ENCODE peak calls at places on chromosomes 12 and 14, in five cellular contexts. One of them, this sample, is unnamed.

GRCh38 chr12:129558036-129558435 is 345.8 kb downstream of the TMEM132D start:
- DNase-seq in cardiac muscle cell: no peak
- DNase-seq in mesothelial cell of epicardium: no peak
- DNase-seq in uterus: no peak
- DNase-seq in kidney: no peak
- DNase-seq in this sample: no peak

GRCh38 chr12:51873251-51873994 is 14.5 kb upstream of the ANKRD33 start:
- DNase-seq in cardiac muscle cell: no peak
- DNase-seq in mesothelial cell of epicardium: no peak
- DNase-seq in uterus: no peak
- DNase-seq in kidney: peak; percentile 49
- DNase-seq in this sample: peak; percentile 17

GRCh38 chr14:91281346-91281745 is 36.8 kb upstream of the GPR68 start:
- DNase-seq in cardiac muscle cell: no peak
- DNase-seq in mesothelial cell of epicardium: no peak
- DNase-seq in uterus: no peak
- DNase-seq in kidney: no peak
- DNase-seq in this sample: no peak

GRCh38 chr12:18677189-18677588 is 60.6 kb downstream of the PLCZ1 start:
- DNase-seq in cardiac muscle cell: no peak
- DNase-seq in mesothelial cell of epicardium: no peak
- DNase-seq in uterus: no peak
- DNase-seq in kidney: no peak
- DNase-seq in this sample: no peak

GRCh38 chr14:103260629-103261124 is 73.4 kb upstream of the EIF5 start:
- DNase-seq in cardiac muscle cell: no peak
- DNase-seq in mesothelial cell of epicardium: peak; percentile 47
- DNase-seq in uterus: peak; percentile 58
- DNase-seq in kidney: peak; percentile 82
- DNase-seq in this sample: no peak

GRCh38 chr12:12365931-12366431 is 9.1 kb downstream of the BORCS5 start:
- DNase-seq in cardiac muscle cell: no peak
- DNase-seq in mesothelial cell of epicardium: no peak
- DNase-seq in uterus: no peak
- DNase-seq in kidney: no peak
- DNase-seq in this sample: no peak

GRCh38 chr12:91133871-91134270 is 22.6 kb upstream of the LUM start:
- DNase-seq in cardiac muscle cell: no peak
- DNase-seq in mesothelial cell of epicardium: no peak
- DNase-seq in uterus: no peak
- DNase-seq in kidney: no peak
- DNase-seq in this sample: no peak

GRCh38 chr12:130717752-130718151 is 1.7 kb upstream of the RIMBP2 start:
- DNase-seq in cardiac muscle cell: no peak
- DNase-seq in mesothelial cell of epicardium: no peak
- DNase-seq in uterus: no peak
- DNase-seq in kidney: no peak
- DNase-seq in this sample: no peak

GRCh38 chr12:120006248-120006975 is 17.4 kb downstream of the BICDL1 start:
- DNase-seq in cardiac muscle cell: no peak
- DNase-seq in mesothelial cell of epicardium: no peak
- DNase-seq in uterus: no peak
- DNase-seq in kidney: no peak
- DNase-seq in this sample: no peak

GRCh38 chr12:65878540-65878939 is 54.3 kb downstream of the HMGA2 start:
- DNase-seq in cardiac muscle cell: no peak
- DNase-seq in mesothelial cell of epicardium: no peak
- DNase-seq in uterus: no peak
- DNase-seq in kidney: no peak
- DNase-seq in this sample: no peak

GRCh38 chr14:105074601-105075053 is 9.4 kb upstream of the GPR132 start:
- DNase-seq in cardiac muscle cell: no peak
- DNase-seq in mesothelial cell of epicardium: no peak
- DNase-seq in uterus: no peak
- DNase-seq in kidney: peak; percentile 70
- DNase-seq in this sample: no peak

GRCh38 chr14:99201351-99202073 is 70.5 kb downstream of the BCL11B start:
- DNase-seq in cardiac muscle cell: no peak
- DNase-seq in mesothelial cell of epicardium: no peak
- DNase-seq in uterus: no peak
- DNase-seq in kidney: no peak
- DNase-seq in this sample: no peak

DNA sequence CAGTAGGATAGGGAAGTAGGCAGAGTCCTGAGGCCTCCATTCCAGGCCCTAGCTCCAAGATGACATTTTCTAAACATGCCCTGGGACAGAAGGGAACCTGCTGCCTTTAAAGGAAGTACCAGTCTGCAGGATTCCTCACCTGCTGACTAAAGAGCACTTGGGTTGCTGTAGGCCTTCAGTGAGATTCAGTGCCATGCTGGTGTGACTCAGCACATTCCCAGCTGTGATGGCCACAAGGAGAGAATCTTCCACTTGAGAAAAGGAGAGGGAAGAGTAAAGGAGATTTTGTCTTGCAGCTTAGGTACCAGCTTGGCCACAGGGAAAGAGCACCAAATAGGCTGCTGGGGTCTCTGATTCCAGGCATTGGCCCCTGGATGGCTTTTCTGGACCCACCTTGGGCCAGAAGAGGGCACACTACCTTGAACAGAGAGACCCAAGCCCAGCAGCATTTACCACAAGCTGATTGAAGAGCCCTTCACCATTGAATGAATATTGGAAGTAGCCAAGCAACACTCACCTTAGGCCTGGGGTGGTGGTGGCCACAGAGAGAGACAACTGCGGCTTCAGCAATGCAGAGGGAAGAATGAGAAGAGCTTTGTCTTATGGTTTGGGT is 498.3 kb downstream of the KCNH5 start:
- DNase-seq in cardiac muscle cell: no peak
- DNase-seq in mesothelial cell of epicardium: no peak
- DNase-seq in uterus: no peak
- DNase-seq in kidney: no peak
- DNase-seq in this sample: no peak
- TF ChIP-seq CTCF in cardiac muscle cell: no peak
- TF ChIP-seq CTCF in mesothelial cell of epicardium: no peak
- TF ChIP-seq CTCF in uterus: no peak
- TF ChIP-seq CTCF in kidney: no peak
- TF ChIP-seq CTCF in this sample: no peak

DNA sequence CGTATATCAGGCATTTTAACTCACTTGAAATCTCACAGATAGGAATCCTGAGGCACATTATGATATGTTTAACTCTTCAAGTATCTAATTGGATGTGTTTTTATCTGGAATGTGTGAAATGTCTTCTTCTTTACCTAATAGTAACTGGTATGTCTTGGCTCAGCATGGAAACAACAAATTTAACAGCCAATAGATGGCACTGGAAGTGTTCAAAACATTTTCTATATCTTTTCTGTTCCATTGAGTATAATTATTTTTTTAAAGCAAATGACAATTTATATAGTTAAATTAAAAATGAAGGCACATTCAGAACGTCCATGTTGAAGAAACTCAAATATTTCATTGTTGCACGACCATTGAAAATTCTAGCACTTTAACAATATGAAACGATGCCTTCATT is 164.6 kb upstream of the SLC16A7 start:
- DNase-seq in cardiac muscle cell: no peak
- DNase-seq in mesothelial cell of epicardium: no peak
- DNase-seq in uterus: no peak
- DNase-seq in kidney: no peak
- DNase-seq in this sample: no peak
- TF ChIP-seq CTCF in cardiac muscle cell: peak; percentile 25
- TF ChIP-seq CTCF in mesothelial cell of epicardium: no peak
- TF ChIP-seq CTCF in uterus: no peak
- TF ChIP-seq CTCF in kidney: no peak
- TF ChIP-seq CTCF in this sample: no peak

GRCh38 chr14:50985124-50985815 is 41.0 kb upstream of the PYGL start:
- DNase-seq in cardiac muscle cell: no peak
- DNase-seq in mesothelial cell of epicardium: no peak
- DNase-seq in uterus: no peak
- DNase-seq in kidney: no peak
- DNase-seq in this sample: no peak
- TF ChIP-seq CTCF in cardiac muscle cell: no peak
- TF ChIP-seq CTCF in mesothelial cell of epicardium: no peak
- TF ChIP-seq CTCF in uterus: no peak
- TF ChIP-seq CTCF in kidney: no peak
- TF ChIP-seq CTCF in this sample: no peak

GRCh38 chr14:69096766-69097475 is 56.0 kb downstream of the DCAF5 start:
- DNase-seq in cardiac muscle cell: no peak
- DNase-seq in mesothelial cell of epicardium: no peak
- DNase-seq in uterus: no peak
- DNase-seq in kidney: no peak
- DNase-seq in this sample: no peak

GRCh38 chr14:69105326-69105725 is 47.6 kb downstream of the DCAF5 start:
- DNase-seq in cardiac muscle cell: no peak
- DNase-seq in mesothelial cell of epicardium: no peak
- DNase-seq in uterus: no peak
- DNase-seq in kidney: no peak
- DNase-seq in this sample: no peak

GRCh38 chr14:69106451-69106850 is 46.5 kb downstream of the DCAF5 start:
- DNase-seq in cardiac muscle cell: no peak
- DNase-seq in mesothelial cell of epicardium: no peak
- DNase-seq in uterus: no peak
- DNase-seq in kidney: no peak
- DNase-seq in this sample: no peak

GRCh38 chr14:69097974-69098373 is 54.9 kb downstream of the DCAF5 start:
- DNase-seq in cardiac muscle cell: no peak
- DNase-seq in mesothelial cell of epicardium: no peak
- DNase-seq in uterus: no peak
- DNase-seq in kidney: no peak
- DNase-seq in this sample: no peak

GRCh38 chr14:69101331-69101826 is 51.5 kb downstream of the DCAF5 start:
- DNase-seq in cardiac muscle cell: no peak
- DNase-seq in mesothelial cell of epicardium: no peak
- DNase-seq in uterus: peak; percentile 59
- DNase-seq in kidney: no peak
- DNase-seq in this sample: no peak
- TF ChIP-seq CTCF in cardiac muscle cell: peak; percentile 83
- TF ChIP-seq CTCF in mesothelial cell of epicardium: no peak
- TF ChIP-seq CTCF in uterus: peak; percentile 68
- TF ChIP-seq CTCF in kidney: peak; percentile 40
- TF ChIP-seq CTCF in this sample: peak; percentile 34

GRCh38 chr12:48281811-48282210 is 68.9 kb downstream of the ZNF641 start:
- DNase-seq in cardiac muscle cell: no peak
- DNase-seq in mesothelial cell of epicardium: no peak
- DNase-seq in uterus: no peak
- DNase-seq in kidney: no peak
- DNase-seq in this sample: no peak

GRCh38 chr12:48291511-48291910 is 59.2 kb downstream of the ZNF641 start:
- DNase-seq in cardiac muscle cell: no peak
- DNase-seq in mesothelial cell of epicardium: no peak
- DNase-seq in uterus: no peak
- DNase-seq in kidney: no peak
- DNase-seq in this sample: no peak

GRCh38 chr12:48285751-48286650 is 64.7 kb downstream of the ZNF641 start:
- DNase-seq in cardiac muscle cell: no peak
- DNase-seq in mesothelial cell of epicardium: no peak
- DNase-seq in uterus: no peak
- DNase-seq in kidney: no peak
- DNase-seq in this sample: no peak

GRCh38 chr12:48288387-48289268 is 62.1 kb downstream of the ZNF641 start:
- DNase-seq in cardiac muscle cell: no peak
- DNase-seq in mesothelial cell of epicardium: no peak
- DNase-seq in uterus: no peak
- DNase-seq in kidney: no peak
- DNase-seq in this sample: no peak

DNA sequence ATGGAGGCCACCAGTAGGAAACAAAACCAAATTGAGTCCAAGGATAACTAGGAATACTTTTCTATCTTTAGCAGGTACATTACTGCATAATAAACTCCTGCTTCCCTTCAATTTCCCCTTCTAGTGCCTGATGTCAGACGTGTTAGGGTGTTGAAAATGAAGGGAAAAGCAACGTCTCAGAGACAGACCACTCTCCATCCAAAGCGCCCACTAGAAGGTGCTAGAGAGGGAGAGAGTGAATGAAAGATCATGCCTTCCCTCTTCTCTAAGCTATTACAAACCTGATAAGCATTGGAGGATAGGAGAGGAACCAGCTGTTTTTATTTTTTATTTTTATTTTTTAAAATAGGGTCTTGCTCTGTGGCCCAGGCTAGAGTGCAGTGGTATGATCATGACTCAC is 64.1 kb downstream of the ZNF641 start:
- DNase-seq in cardiac muscle cell: peak; percentile 2
- DNase-seq in mesothelial cell of epicardium: no peak
- DNase-seq in uterus: no peak
- DNase-seq in kidney: no peak
- DNase-seq in this sample: no peak
- TF ChIP-seq CTCF in cardiac muscle cell: peak; percentile 60
- TF ChIP-seq CTCF in mesothelial cell of epicardium: no peak
- TF ChIP-seq CTCF in uterus: no peak
- TF ChIP-seq CTCF in kidney: peak; percentile 28
- TF ChIP-seq CTCF in this sample: no peak

DNA sequence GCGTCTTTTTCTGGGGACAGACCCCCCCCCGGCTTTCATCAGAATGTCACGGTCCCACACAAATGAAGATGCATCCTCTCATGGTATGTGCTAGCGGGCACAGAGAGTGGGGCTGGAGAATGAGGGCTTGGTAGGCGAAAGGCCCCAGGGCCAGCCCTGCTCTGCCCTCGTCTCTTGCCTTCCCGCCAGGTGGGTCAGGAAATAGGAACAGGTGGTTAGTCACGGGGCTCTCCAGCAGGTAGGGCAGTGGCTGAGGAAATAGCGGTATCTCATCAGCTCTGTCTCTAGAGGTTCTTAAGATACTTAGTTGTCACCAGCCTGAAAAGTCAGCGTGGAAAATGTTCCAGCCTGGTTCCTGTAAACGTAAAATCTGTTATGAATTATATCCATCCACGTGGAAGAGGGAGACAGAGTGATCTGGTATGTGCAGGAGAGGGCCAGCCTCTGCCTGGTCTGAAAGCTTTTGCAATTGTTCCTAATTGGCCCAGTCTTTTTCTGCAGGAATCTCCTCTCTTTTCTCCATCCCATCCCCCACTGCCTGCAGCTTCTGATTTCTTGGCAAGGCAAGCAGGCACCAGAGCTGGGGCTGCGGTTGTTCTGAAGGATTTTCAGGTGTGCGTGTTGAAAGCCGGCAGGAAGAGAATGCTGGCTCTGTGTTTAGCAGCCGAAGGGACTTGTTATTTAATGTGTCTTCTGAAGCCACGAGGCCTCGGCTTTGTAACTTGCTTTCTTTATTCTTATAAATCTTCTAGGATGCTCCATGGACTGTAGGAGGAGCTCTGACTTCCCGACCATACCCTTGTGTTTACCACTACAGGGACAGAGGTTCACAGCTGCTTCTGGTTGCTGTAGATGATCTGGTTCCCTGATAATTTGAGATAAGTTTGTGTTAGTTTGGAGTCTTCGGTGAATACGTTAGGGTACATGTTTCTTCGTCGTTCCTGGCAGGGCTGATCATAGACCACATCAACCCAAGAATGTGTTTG is 131.1 kb downstream of the CACNA1C start:
- DNase-seq in cardiac muscle cell: no peak
- DNase-seq in mesothelial cell of epicardium: peak; percentile 49
- DNase-seq in uterus: peak; percentile 50
- DNase-seq in kidney: no peak
- DNase-seq in this sample: no peak
- TF ChIP-seq CTCF in cardiac muscle cell: peak; percentile 48
- TF ChIP-seq CTCF in mesothelial cell of epicardium: no peak
- TF ChIP-seq CTCF in uterus: peak; percentile 19
- TF ChIP-seq CTCF in kidney: no peak
- TF ChIP-seq CTCF in this sample: no peak

This sample was measured in glutamatergic neuron.